ENCODE peak calls at places on chromosomes 1 and 21, in four cellular contexts. V, W, Y and R are unnamed samples. For H3K27me3, the result is how much of the 10 kb centered on the place peaks cover.

GRCh38 chr1:97365026-97365425 is 555.8 kb downstream of the DPYD start:
- DNase-seq in W (no peak), V (no peak), Y (no peak), R (no peak)

GRCh38 chr21:33559813-33560212 is 17.0 kb downstream of the SON start:
- DNase-seq in V (no peak), Y (no peak), W (no peak), R (no peak)

GRCh38 chr1:158035976-158036583 is 42.6 kb downstream of the KIRREL1 start:
- DNase-seq in W (peak), V (no peak), Y (no peak), R (no peak)

GRCh38 chr1:162627662-162628296 is 4.5 kb upstream of the DDR2 start:
- DNase-seq in Y (peak), V (no peak), W (no peak), R (no peak)

GRCh38 chr1:50109647-50110075 is 941 bp downstream of the ELAVL4 start:
- DNase-seq in V (peak), W (no peak), Y (no peak), R (no peak)

GRCh38 chr1:153699116-153699515 is 20.6 kb downstream of the NPR1 start:
- DNase-seq in W (no peak), V (no peak), Y (no peak), R (peak)

GRCh38 chr1:9621032-9621431 is 30.5 kb upstream of the PIK3CD start:
- DNase-seq in Y (no peak), W (no peak), V (no peak), R (no peak)

GRCh38 chr1:113930499-113931161 is 1.5 kb downstream of the HIPK1 start:
- DNase-seq in Y (peak), V (no peak), W (peak), R (peak)

GRCh38 chr21:36504067-36505058 is 24.4 kb upstream of the CLDN14 start:
- DNase-seq in W (peak), Y (peak), V (no peak), R (no peak)

GRCh38 chr1:151832318-151832984 is 849 bp upstream of the RORC start:
- DNase-seq in Y (no peak), V (peak), W (peak), R (peak)

GRCh38 chr1:239218296-239218695 is 168.1 kb upstream of the CHRM3 start:
- DNase-seq in Y (no peak), W (no peak), V (no peak), R (peak)

GRCh38 chr1:98371767-98372166 is 289.8 kb upstream of the SNX7 start:
- DNase-seq in V (no peak), Y (no peak), W (no peak), R (no peak)

GRCh38 chr1:28926629-28927441 is 12.5 kb downstream of the EPB41 start:
- DNase-seq in Y (peak), V (no peak), W (no peak), R (no peak)

GRCh38 chr21:45644041-45644906 is 749 bp downstream of the PCBP3 start:
- DNase-seq in Y (no peak), V (no peak), W (no peak), R (peak)

GRCh38 chr1:27394925-27395324 is 2.5 kb downstream of the GPR3 start:
- DNase-seq in W (no peak), V (no peak), Y (no peak), R (no peak)

GRCh38 chr1:111225717-111226400 is 1.7 kb upstream of the CHI3L2 start:
- DNase-seq in W (peak), V (no peak), Y (no peak), R (no peak)

GRCh38 chr1:50787266-50787665 is 172.8 kb downstream of the FAF1 start:
- DNase-seq in W (no peak), V (no peak), Y (no peak), R (no peak)

GRCh38 chr1:66251521-66251920 is 282.4 kb upstream of the SGIP1 start:
- DNase-seq in V (no peak), Y (peak), W (no peak), R (no peak)

GRCh38 chr1:108896160-108897150 is 19.7 kb downstream of the GPSM2 start:
- DNase-seq in Y (peak), V (peak), W (no peak), R (peak)

GRCh38 chr1:202952818-202953217 is 5.3 kb downstream of the ADIPOR1 start:
- DNase-seq in Y (no peak), V (no peak), W (no peak), R (peak)

GRCh38 chr1:247445775-247446364 is 12.0 kb downstream of the OR2B11 start:
- DNase-seq in W (no peak), Y (no peak), V (no peak), R (no peak)

GRCh38 chr1:230066466-230067404 is at the start of gene GALNT2:
- DNase-seq in Y (peak), V (peak), W (peak), R (peak)

GRCh38 chr21:42975886-42976608 is 1.7 kb downstream of the PKNOX1 start:
- DNase-seq in Y (no peak), W (no peak), V (no peak), R (no peak)

GRCh38 chr1:93681549-93682412 is at the start of gene BCAR3:
- DNase-seq in Y (peak), W (peak), V (peak), R (peak)

GRCh38 chr1:109624215-109625010 is 4.8 kb downstream of the AMPD2 start:
- DNase-seq in V (no peak), Y (no peak), W (no peak), R (no peak)

GRCh38 chr21:45954271-45954670 is 27.3 kb upstream of the COL6A1 start:
- DNase-seq in W (peak), V (no peak), Y (peak), R (peak)

GRCh38 chr1:19656780-19657475 is 7.7 kb upstream of the HTR6 start:
- DNase-seq in W (no peak), V (no peak), Y (no peak), R (no peak)

GRCh38 chr1:58649555-58649954 is 50.3 kb downstream of the MYSM1 start:
- DNase-seq in V (no peak), W (peak), Y (no peak), R (no peak)

GRCh38 chr1:215551806-215552205 is 15.3 kb upstream of the KCTD3 start:
- DNase-seq in Y (no peak), V (no peak), W (no peak), R (no peak)

GRCh38 chr1:200415693-200416593 is 6.1 kb upstream of the ZNF281 start:
- DNase-seq in Y (no peak), V (no peak), W (peak), R (peak)

GRCh38 chr1:29698033-29698432 is 461.7 kb downstream of the PTPRU start:
- DNase-seq in W (no peak), V (no peak), Y (peak), R (peak)

GRCh38 chr1:192977089-192977706 is 82.0 kb downstream of the UCHL5 start:
- DNase-seq in W (no peak), Y (no peak), V (no peak), R (no peak)

DNA sequence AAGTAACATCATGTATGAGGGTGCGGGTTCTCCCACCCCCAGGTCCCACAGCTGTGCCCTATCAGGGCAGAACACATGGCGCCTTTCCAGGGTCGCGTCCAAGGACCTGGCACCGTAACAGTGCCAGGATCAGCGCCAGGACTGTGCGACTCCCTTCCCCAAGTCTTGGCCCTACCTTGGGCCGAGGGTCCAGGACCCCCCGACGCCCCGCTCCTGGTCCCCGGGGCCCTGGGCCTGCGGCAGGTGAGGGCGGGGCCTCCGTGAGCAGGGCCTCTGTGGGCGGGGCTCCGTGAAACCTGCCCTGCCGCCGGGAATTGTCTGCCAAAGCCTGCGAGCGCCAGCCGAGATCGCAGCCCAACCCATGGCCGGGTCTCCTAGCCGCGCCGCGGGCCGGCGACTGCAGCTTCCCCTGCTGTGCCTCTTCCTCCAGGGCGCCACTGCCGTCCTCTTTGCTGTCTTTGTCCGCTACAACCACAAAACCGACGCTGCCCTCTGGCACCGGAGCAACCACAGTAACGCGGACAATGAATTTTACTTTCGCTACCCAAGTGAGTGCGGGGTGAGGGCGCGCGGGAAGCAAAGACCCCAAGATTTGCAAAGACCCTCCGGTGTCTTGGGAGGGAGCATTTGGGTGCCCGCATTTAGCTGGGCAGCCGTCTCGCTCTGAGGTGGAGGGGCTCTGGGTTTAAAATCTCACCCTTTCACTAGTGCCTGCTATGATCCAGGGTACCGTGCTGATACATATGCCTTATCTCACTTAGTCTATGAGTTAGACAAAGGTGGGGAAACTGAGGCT is at the start of gene RHBG:
- DNase-seq in W (peak), Y (peak), V (no peak), R (peak)
- H3K4me3 ChIP-seq in W (no peak), Y (peak), V (peak), R (peak)

DNA sequence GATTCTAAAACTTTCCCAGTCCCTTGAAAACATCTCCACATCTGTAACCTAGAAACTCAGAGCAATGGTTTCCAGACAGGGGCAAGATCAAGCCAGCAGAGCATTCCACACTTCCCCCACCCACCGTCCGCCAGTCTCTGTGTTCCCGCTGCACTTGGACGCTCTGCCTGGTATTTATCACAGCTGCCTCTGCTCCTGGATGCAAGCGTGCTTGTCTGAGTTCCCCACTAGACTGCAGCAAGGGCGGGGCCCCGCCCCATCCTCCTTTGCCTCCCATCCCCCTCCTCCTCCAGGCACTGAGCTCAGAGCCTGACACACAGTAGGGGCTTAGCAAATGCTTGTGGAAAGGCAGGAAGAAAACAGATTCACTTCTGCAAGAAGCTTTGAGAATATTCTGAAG is 111.4 kb upstream of the ZC3H12A start:
- DNase-seq in V (peak), W (no peak), Y (peak), R (no peak)
- H3K27me3 ChIP-seq in V (under half), W (under half), Y (under half), R (under half)

DNA sequence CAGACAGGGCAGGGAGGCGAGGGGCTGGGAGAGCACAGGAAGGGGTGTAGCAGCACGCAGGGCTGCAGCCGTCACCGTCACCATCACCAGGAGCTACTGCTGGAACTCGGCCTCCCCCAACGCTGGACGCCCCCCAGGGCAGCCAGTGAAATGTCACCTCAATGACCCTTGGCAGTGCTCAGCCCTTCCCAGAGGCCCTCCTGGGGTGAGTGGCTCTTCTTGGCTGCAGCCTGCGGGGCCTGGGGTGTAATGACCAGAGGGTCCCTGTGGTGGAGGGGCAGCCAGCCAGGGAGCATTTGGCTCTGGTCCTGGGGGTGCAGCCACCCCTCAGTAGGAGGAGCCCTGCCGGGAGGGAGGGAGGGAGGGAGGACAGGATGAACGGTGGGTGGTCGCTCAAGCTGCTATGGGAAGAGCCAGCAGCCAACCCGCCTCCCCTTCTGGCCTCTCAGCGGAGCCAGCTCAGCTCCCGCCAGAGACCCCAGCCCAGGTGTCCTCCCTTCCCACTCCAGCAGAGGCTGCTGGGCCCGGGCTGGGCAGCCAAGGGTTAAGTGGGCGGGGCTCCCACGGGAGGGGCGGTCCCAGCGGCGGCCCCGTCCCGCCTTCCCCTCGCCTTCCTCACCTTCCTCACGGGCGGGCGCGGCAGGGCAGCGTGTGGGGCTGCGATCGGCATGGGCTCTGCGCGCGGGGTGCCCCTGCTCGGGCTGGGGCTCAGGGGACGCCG is 9.1 kb upstream of the PLCH2 start:
- DNase-seq in Y (peak), W (no peak), V (no peak), R (no peak)
- H3K4me3 ChIP-seq in Y (no peak), W (no peak), V (peak), R (no peak)

DNA sequence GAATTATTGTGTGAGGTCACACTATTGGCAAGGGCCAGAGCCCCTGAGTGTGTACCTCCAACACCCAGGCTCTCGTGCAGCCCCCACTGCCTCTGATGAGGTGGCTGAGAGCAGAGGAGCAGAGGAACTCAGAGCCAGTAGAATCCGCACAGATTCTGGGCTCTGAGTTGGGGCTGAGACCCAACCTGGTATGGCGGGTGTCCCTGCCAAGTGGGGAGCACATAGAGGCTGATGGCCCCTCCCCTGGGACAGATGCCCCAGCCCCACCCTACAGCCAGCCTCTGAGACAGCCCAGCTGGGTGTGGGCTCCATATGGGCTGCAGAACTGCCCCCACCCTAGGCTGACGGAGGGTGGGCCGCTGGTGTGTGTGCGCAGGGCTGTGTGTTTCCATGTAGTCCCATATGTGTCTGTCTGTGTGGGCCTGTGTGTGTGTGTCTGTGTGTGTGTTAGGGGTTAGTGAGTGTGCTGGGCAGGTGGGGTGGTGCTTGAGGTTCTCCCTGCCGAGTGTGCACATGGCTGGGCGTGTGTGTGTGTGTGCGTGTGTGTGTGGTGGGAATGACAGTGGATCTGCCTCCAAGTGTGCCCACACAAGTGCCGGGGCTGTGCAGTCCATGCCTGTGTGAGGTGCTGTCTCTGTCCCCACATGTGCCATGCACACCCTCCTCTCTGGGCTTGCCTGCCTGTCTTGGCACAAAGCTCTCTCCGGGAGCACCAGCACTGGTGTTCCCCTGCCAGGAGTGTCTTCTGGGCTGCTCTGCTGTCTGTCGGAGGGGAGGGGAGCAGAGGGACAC is 24.4 kb downstream of the FOXO6 start:
- DNase-seq in Y (no peak), V (no peak), W (no peak), R (no peak)
- H3K27me3 ChIP-seq in Y (under half), V (under half), W (under half), R (under half)

GRCh38 chr1:3161130-3161840 is 92.3 kb downstream of the PRDM16 start:
- DNase-seq in W (no peak), V (peak), Y (no peak), R (no peak)
- H3K4me3 ChIP-seq in W (no peak), V (no peak), Y (no peak), R (no peak)

DNA sequence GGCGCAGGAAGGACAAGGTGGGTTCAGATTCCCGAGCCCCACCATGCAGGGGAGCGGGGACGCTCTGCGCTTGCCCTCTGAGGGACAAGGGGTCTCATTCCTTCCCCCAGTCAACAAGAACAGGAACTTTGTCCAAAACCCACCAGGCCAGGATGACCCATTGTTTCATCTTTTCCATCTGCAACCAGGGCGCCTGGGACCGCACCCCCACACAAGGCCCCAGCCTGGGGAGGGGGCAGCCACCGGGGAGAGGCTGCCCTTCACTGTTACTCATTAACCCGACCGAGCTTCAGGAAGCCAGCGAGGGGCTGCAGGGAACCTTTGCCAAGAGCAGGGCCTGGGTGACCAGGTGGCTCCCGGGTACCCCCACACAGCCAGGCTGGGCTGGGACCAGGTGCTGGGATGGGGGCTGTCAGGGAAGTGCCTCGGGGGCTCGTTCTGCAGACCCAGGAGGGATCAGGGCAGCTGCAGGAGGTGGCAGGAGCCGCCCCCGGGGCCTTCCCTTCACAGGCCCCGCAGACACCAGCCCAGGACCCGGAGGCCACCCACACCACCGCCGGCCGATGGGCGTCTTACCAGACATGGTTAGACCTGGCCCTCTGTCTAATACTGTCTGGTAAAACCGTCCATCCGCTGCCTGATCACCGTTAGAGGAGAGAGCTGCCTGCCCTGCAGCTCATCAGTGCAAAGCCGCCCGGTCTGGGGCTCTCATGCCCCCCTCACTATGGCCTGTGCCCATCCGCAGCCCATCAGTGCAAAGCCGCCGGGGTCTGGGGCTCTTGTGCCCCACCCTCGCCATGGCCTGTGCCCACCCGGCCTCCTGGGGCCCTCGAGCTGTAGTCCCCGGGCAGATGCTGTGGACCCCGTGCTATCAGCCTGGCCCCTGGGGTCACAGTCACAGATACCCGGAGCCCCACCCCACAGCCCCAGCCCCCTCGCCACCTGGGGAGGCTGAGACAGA is 4.9 kb upstream of the TTLL10 start:
- DNase-seq in Y (no peak), W (no peak), V (no peak), R (no peak)
- H3K27me3 ChIP-seq in Y (under half), W (under half), V (half or more), R (under half)

GRCh38 chr21:29318354-29318753 is 19.6 kb downstream of the BACH1 start:
- DNase-seq in V (no peak), Y (no peak), W (peak), R (peak)
- H3K4me3 ChIP-seq in V (no peak), Y (no peak), W (no peak), R (no peak)